ENCODE peak calls at places on chromosome 11, in nine cellular contexts. L is HepG2, T is H1, Q is spleen, G is esophagus muscularis mucosa, B is suprapubic skin, X is stomach, F is sigmoid colon, P is GM23338. Y is an unnamed sample.

GRCh38 chr11:57751676-57752253 is at the start of gene BTBD18:
- DNase-seq in B (no peak), X (peak; percentile 56), Q (no peak), L (peak; percentile 83), G (no peak), T (peak; percentile 54), F (no peak), P (peak; percentile 89), Y (no peak)

GRCh38 chr11:47057374-47057773 is 119.3 kb downstream of the ARFGAP2 start:
- DNase-seq in F (no peak), G (no peak), B (no peak), Q (no peak), X (no peak), P (peak; percentile 53), L (no peak), T (no peak), Y (no peak)

GRCh38 chr11:120835601-120836228 is 188.2 kb upstream of the TBCEL start:
- DNase-seq in G (no peak), Q (no peak), F (no peak), L (peak; percentile 5), P (no peak), X (no peak), T (no peak), B (no peak), Y (no peak)

GRCh38 chr11:127411283-127411682 is 410.7 kb upstream of the KIRREL3 start:
- DNase-seq in L (no peak), T (no peak), F (no peak), G (no peak), P (no peak), Q (no peak), B (no peak), X (no peak), Y (no peak)

GRCh38 chr11:118277312-118277711 is 13.2 kb upstream of the MPZL2 start:
- DNase-seq in L (peak; percentile 39), P (peak; percentile 17), B (no peak), X (peak; percentile 41), T (no peak), G (peak; percentile 84), F (no peak), Q (no peak), Y (no peak)

GRCh38 chr11:29310016-29310415 is 706.8 kb downstream of the KCNA4 start:
- DNase-seq in T (no peak), G (no peak), F (no peak), B (no peak), P (no peak), X (no peak), Q (no peak), L (no peak), Y (no peak)

GRCh38 chr11:112374486-112375140 is 114.0 kb upstream of the PLET1 start:
- DNase-seq in P (peak; percentile 21), Q (no peak), G (no peak), L (no peak), F (no peak), B (no peak), T (no peak), X (no peak), Y (no peak)

GRCh38 chr11:109946322-109946846 is 146.8 kb upstream of the ZC3H12C start:
- DNase-seq in Q (peak; percentile 83), P (peak; percentile 91), F (peak; percentile 89), X (peak; percentile 84), G (peak; percentile 97), L (peak; percentile 78), T (peak; percentile 78), B (peak; percentile 92), Y (peak; percentile 80)

GRCh38 chr11:116162541-116163230 is 610.1 kb downstream of the BUD13 start:
- DNase-seq in T (peak; percentile 53), X (no peak), B (no peak), Q (no peak), F (no peak), G (peak; percentile 89), P (peak; percentile 92), L (no peak), Y (no peak)

GRCh38 chr11:20360650-20361049 is 2.9 kb upstream of the HTATIP2 start:
- DNase-seq in G (no peak), L (peak; percentile 53), X (peak; percentile 38), B (no peak), F (no peak), P (no peak), T (no peak), Q (peak; percentile 82), Y (no peak)

GRCh38 chr11:12077535-12078280 is 32.7 kb upstream of the MICAL2 start:
- DNase-seq in Q (no peak), X (no peak), T (no peak), L (no peak), P (no peak), G (no peak), B (peak; percentile 49), F (no peak), Y (no peak)

GRCh38 chr11:12075822-12076821 is 34.3 kb upstream of the MICAL2 start:
- DNase-seq in T (no peak), F (peak; percentile 83), Q (no peak), B (peak; percentile 80), L (no peak), G (no peak), P (no peak), X (no peak), Y (peak; percentile 57)

GRCh38 chr11:12074529-12075195 is 35.7 kb upstream of the MICAL2 start:
- DNase-seq in P (no peak), X (no peak), L (no peak), Q (no peak), F (peak; percentile 43), T (no peak), G (no peak), B (peak; percentile 29), Y (no peak)

GRCh38 chr11:12075291-12075690 is 35.1 kb upstream of the MICAL2 start:
- DNase-seq in P (no peak), L (no peak), B (peak; percentile 34), T (no peak), F (peak; percentile 14), X (no peak), Q (no peak), G (no peak), Y (no peak)

GRCh38 chr11:12076840-12077534 is 33.4 kb upstream of the MICAL2 start:
- DNase-seq in P (no peak), Q (no peak), L (no peak), B (peak; percentile 37), T (no peak), F (no peak), X (no peak), G (no peak), Y (no peak)
- H3K27ac ChIP-seq in P (no peak overlapping the region), Q (no peak overlapping the region), L (no peak overlapping the region), B (peak overlapping the region; percentile 84), T (no peak overlapping the region), F (peak overlapping the region; percentile 82), X (peak overlapping the region; percentile 81), G (peak overlapping the region; percentile 85), Y (peak overlapping the region; percentile 73)

DNA sequence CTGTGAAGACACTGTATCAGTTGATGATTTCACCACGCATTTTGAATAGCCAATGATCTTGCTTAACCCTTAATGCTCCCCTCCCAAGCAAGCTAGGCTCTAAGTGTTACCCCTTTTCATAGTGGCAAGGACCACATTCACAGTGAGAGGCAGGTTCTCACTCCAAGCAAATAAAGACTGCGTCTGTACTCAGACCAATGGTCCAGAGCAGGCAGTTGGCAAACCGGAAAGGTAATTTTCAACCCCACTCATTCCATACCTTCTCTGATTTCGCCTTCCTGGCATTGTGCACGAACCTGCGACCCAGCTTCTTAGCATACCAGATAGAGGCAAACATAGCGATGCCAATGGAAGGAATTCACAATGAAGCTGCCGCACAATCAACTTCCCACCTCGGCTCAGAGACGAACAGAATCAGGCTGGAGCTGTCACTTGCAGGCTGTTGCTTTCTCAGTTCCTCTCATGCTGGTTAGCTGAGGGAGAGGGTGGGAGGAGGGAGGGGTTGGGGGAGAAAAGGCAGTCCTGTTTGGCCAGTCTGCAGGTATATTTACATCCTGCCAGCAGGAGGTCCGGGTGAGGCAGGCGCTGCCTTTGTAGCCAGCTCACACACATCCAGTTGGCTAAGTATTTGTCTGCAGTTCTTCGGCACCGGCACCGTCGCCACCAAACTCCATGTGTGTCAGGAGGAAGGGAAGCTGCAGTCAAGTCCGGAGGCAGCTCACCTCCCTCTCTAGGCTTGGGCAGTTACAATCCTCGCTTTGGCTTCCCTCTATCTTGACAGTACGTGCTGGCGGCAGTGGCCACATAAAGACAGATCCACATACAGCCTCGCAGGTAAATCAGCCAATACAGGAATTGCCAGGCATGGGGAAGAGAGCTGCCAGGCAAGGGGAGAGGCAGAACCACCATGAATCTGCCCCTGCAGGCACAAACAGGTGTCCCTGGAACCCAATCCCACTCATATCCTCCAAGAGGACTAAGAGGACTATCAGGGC is 1151.3 kb upstream of the CCDC90B start:
- DNase-seq in L (peak; percentile 14), G (no peak), B (peak; percentile 69), X (peak; percentile 53), T (peak; percentile 83), Q (no peak), P (peak; percentile 95), F (no peak), Y (no peak)
- TF ChIP-seq POLR2AphosphoS5 in L (no peak), G (no peak), B (no peak), X (no peak), T (no peak), Q (no peak), P (no peak), F (no peak), Y (no peak)

DNA sequence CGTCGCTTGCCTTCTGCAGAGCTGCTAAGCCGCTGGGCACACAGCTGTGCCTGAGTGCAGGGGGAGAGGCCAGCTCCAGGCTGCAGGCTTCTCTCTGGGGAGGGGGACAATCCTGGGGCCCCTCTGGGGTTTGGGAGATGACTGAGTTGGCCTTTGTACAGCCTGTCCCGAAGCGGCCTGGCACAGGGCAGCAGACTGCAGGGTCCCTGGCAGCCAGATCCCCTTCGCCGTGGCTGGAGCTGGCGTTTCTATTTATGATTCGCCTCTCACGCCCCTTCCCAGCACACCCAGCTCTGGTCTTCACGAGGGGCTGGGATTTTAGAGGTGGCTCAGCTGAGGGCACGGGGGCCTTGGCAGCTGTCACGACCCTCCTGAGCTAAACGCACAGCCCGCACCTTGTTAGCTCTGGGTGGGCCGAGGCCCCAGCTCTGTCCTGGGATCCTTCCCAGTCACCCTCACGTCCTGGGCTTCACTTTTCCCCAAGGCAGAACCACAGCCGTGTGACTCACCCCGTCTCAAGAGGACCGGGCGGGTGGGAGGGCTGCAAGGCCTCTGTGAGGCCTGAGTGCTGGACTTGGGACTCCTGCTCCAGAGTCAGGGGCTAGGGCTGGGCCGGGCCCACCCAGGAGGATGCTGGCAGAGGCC is 18.4 kb downstream of the OSBPL5 start:
- DNase-seq in G (no peak), P (no peak), F (no peak), T (no peak), Q (no peak), B (no peak), L (no peak), X (no peak), Y (no peak)
- H3K27ac ChIP-seq in G (no peak overlapping the region), P (no peak overlapping the region), F (peak overlapping the region; percentile 59), T (no peak overlapping the region), Q (peak overlapping the region; percentile 42), B (peak overlapping the region; percentile 42), L (no peak overlapping the region), X (peak overlapping the region; percentile 22), Y (peak overlapping the region; percentile 68)

DNA sequence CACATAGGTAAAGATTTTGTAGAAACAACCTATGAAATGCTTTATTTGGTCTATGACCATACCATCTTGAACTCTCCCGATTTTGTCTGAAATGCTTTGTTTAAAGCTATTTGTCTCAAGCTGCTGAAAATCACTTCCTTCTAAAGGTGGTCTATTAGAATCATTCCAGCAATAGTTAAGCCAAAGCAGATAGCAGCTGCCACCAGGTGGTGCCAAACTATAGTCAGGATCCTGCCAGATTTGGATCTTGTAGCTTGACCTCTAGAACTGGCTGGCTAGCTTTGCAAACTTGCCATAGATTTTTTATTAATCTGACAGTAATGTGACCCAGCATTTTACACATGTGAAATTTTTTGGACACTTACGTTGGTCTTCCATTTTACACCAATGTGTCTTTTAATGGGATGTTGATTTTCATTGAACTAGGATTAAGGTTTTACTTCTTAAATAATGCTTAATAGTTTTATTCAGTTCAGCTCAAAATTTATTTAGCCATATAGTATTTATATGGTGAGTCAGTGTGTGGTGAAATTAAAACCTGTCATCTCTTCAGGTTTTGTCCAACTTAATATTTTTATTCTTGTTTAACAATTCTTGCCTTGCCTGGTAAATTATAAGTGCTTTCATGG is 19.7 kb downstream of the CTR9 start:
- DNase-seq in X (peak; percentile 63), F (no peak), P (peak; percentile 78), L (peak; percentile 33), Q (no peak), B (no peak), G (no peak), T (peak; percentile 61), Y (no peak)
- TF ChIP-seq POLR2AphosphoS5 in X (no peak), F (no peak), P (no peak), L (no peak), Q (no peak), B (no peak), G (no peak), T (no peak), Y (no peak)